ENCODE peak calls at places on chromosome 5, in eight cellular contexts. One of them, this sample, is unnamed.

GRCh38 chr5:111076076-111076475 is 4.6 kb downstream of the TSLP start:
- DNase-seq in cardiac fibroblast: peak; percentile 24
- DNase-seq in astrocyte of the spinal cord: no peak
- DNase-seq in upper lobe of right lung: no peak
- DNase-seq in PC-3: no peak
- DNase-seq in cardiac muscle cell: no peak
- DNase-seq in GM06990: no peak
- DNase-seq in HCT116: no peak
- DNase-seq in this sample: peak; percentile 24

GRCh38 chr5:29042152-29042551 is 2003.8 kb upstream of the CDH9 start:
- DNase-seq in cardiac fibroblast: no peak
- DNase-seq in PC-3: no peak
- DNase-seq in HCT116: no peak
- DNase-seq in astrocyte of the spinal cord: no peak
- DNase-seq in upper lobe of right lung: no peak
- DNase-seq in cardiac muscle cell: no peak
- DNase-seq in GM06990: no peak
- DNase-seq in this sample: no peak

GRCh38 chr5:178107889-178108288 is 5.4 kb upstream of the N4BP3 start:
- DNase-seq in cardiac fibroblast: no peak
- DNase-seq in HCT116: no peak
- DNase-seq in GM06990: no peak
- DNase-seq in cardiac muscle cell: peak; percentile 31
- DNase-seq in astrocyte of the spinal cord: no peak
- DNase-seq in upper lobe of right lung: no peak
- DNase-seq in PC-3: no peak
- DNase-seq in this sample: no peak

GRCh38 chr5:38830521-38831051 is 15.2 kb upstream of the OSMR start:
- DNase-seq in cardiac muscle cell: no peak
- DNase-seq in astrocyte of the spinal cord: no peak
- DNase-seq in HCT116: no peak
- DNase-seq in PC-3: peak; percentile 93
- DNase-seq in GM06990: no peak
- DNase-seq in upper lobe of right lung: no peak
- DNase-seq in cardiac fibroblast: peak; percentile 43
- DNase-seq in this sample: no peak

GRCh38 chr5:82346376-82347212 is 68.4 kb upstream of the RPS23 start:
- DNase-seq in cardiac muscle cell: no peak
- DNase-seq in GM06990: no peak
- DNase-seq in cardiac fibroblast: no peak
- DNase-seq in HCT116: no peak
- DNase-seq in astrocyte of the spinal cord: no peak
- DNase-seq in upper lobe of right lung: no peak
- DNase-seq in PC-3: no peak
- DNase-seq in this sample: no peak

GRCh38 chr5:68534131-68534940 is 318.8 kb downstream of the PIK3R1 start:
- DNase-seq in GM06990: no peak
- DNase-seq in PC-3: peak; percentile 33
- DNase-seq in HCT116: no peak
- DNase-seq in cardiac fibroblast: peak; percentile 78
- DNase-seq in upper lobe of right lung: no peak
- DNase-seq in astrocyte of the spinal cord: peak; percentile 51
- DNase-seq in cardiac muscle cell: no peak
- DNase-seq in this sample: peak; percentile 56

GRCh38 chr5:33233013-33233463 is 207.7 kb upstream of the TARS1 start:
- DNase-seq in astrocyte of the spinal cord: peak; percentile 55
- DNase-seq in cardiac muscle cell: no peak
- DNase-seq in PC-3: no peak
- DNase-seq in GM06990: no peak
- DNase-seq in HCT116: no peak
- DNase-seq in cardiac fibroblast: peak; percentile 35
- DNase-seq in upper lobe of right lung: no peak
- DNase-seq in this sample: no peak

GRCh38 chr5:1806199-1806598 is 5.0 kb downstream of the NDUFS6 start:
- DNase-seq in GM06990: no peak
- DNase-seq in cardiac fibroblast: no peak
- DNase-seq in cardiac muscle cell: no peak
- DNase-seq in HCT116: no peak
- DNase-seq in astrocyte of the spinal cord: no peak
- DNase-seq in PC-3: no peak
- DNase-seq in upper lobe of right lung: no peak
- DNase-seq in this sample: no peak

GRCh38 chr5:72184408-72184807 is 77.1 kb downstream of the MAP1B start:
- DNase-seq in cardiac muscle cell: no peak
- DNase-seq in GM06990: no peak
- DNase-seq in upper lobe of right lung: no peak
- DNase-seq in PC-3: no peak
- DNase-seq in cardiac fibroblast: no peak
- DNase-seq in HCT116: no peak
- DNase-seq in astrocyte of the spinal cord: no peak
- DNase-seq in this sample: no peak

GRCh38 chr5:34563951-34564705 is 92.0 kb upstream of the RAI14 start:
- DNase-seq in HCT116: no peak
- DNase-seq in cardiac fibroblast: peak; percentile 80
- DNase-seq in cardiac muscle cell: no peak
- DNase-seq in GM06990: no peak
- DNase-seq in astrocyte of the spinal cord: peak; percentile 71
- DNase-seq in upper lobe of right lung: no peak
- DNase-seq in PC-3: peak; percentile 16
- DNase-seq in this sample: no peak

GRCh38 chr5:76547242-76547890 is 75.8 kb downstream of the F2RL2 start:
- DNase-seq in GM06990: peak; percentile 55
- DNase-seq in HCT116: no peak
- DNase-seq in cardiac muscle cell: no peak
- DNase-seq in PC-3: no peak
- DNase-seq in cardiac fibroblast: no peak
- DNase-seq in upper lobe of right lung: no peak
- DNase-seq in astrocyte of the spinal cord: no peak
- DNase-seq in this sample: no peak

GRCh38 chr5:820245-820644 is 30.5 kb downstream of the ZDHHC11 start:
- DNase-seq in cardiac fibroblast: no peak
- DNase-seq in cardiac muscle cell: no peak
- DNase-seq in GM06990: no peak
- DNase-seq in PC-3: no peak
- DNase-seq in astrocyte of the spinal cord: no peak
- DNase-seq in upper lobe of right lung: no peak
- DNase-seq in HCT116: no peak
- DNase-seq in this sample: no peak

GRCh38 chr5:97111612-97112011 is 30.8 kb downstream of the LIX1 start:
- DNase-seq in cardiac muscle cell: no peak
- DNase-seq in astrocyte of the spinal cord: no peak
- DNase-seq in GM06990: no peak
- DNase-seq in upper lobe of right lung: no peak
- DNase-seq in PC-3: no peak
- DNase-seq in cardiac fibroblast: no peak
- DNase-seq in HCT116: no peak
- DNase-seq in this sample: no peak

GRCh38 chr5:92899611-92900010 is 681.4 kb downstream of the NR2F1-AS1 start:
- DNase-seq in upper lobe of right lung: no peak
- DNase-seq in astrocyte of the spinal cord: no peak
- DNase-seq in PC-3: no peak
- DNase-seq in HCT116: no peak
- DNase-seq in cardiac muscle cell: no peak
- DNase-seq in cardiac fibroblast: no peak
- DNase-seq in GM06990: no peak
- DNase-seq in this sample: no peak

GRCh38 chr5:142743677-142744441 is 26.3 kb upstream of the ARHGAP26 start:
- DNase-seq in PC-3: peak; percentile 40
- DNase-seq in GM06990: no peak
- DNase-seq in astrocyte of the spinal cord: peak; percentile 22
- DNase-seq in HCT116: no peak
- DNase-seq in upper lobe of right lung: no peak
- DNase-seq in cardiac muscle cell: no peak
- DNase-seq in cardiac fibroblast: peak; percentile 78
- DNase-seq in this sample: no peak

GRCh38 chr5:159899067-159900049 is 16.9 kb upstream of the ADRA1B start:
- DNase-seq in HCT116: no peak
- DNase-seq in cardiac muscle cell: no peak
- DNase-seq in astrocyte of the spinal cord: peak; percentile 67
- DNase-seq in PC-3: peak; percentile 87
- DNase-seq in cardiac fibroblast: peak; percentile 58
- DNase-seq in upper lobe of right lung: no peak
- DNase-seq in GM06990: no peak
- DNase-seq in this sample: peak; percentile 62

GRCh38 chr5:180866296-180866695 is 5.2 kb upstream of the ZFP62 start:
- DNase-seq in upper lobe of right lung: no peak
- DNase-seq in astrocyte of the spinal cord: no peak
- DNase-seq in HCT116: no peak
- DNase-seq in cardiac muscle cell: no peak
- DNase-seq in PC-3: no peak
- DNase-seq in GM06990: no peak
- DNase-seq in cardiac fibroblast: no peak
- DNase-seq in this sample: no peak

GRCh38 chr5:219492-219891 is 1.4 kb downstream of the SDHA start:
- DNase-seq in upper lobe of right lung: no peak
- DNase-seq in cardiac fibroblast: no peak
- DNase-seq in cardiac muscle cell: peak; percentile 26
- DNase-seq in astrocyte of the spinal cord: peak; percentile 47
- DNase-seq in GM06990: no peak
- DNase-seq in HCT116: no peak
- DNase-seq in PC-3: peak; percentile 45
- DNase-seq in this sample: no peak

GRCh38 chr5:145511351-145511750 is 323.8 kb downstream of the PRELID2 start:
- DNase-seq in PC-3: no peak
- DNase-seq in astrocyte of the spinal cord: no peak
- DNase-seq in cardiac muscle cell: no peak
- DNase-seq in HCT116: no peak
- DNase-seq in upper lobe of right lung: no peak
- DNase-seq in cardiac fibroblast: no peak
- DNase-seq in GM06990: no peak
- DNase-seq in this sample: no peak
- H3K4me3 ChIP-seq in PC-3: no peak overlapping the region
- H3K4me3 ChIP-seq in astrocyte of the spinal cord: no peak overlapping the region
- H3K4me3 ChIP-seq in cardiac muscle cell: no peak overlapping the region
- H3K4me3 ChIP-seq in HCT116: no peak overlapping the region
- H3K4me3 ChIP-seq in upper lobe of right lung: no peak overlapping the region
- H3K4me3 ChIP-seq in cardiac fibroblast: no peak overlapping the region
- H3K4me3 ChIP-seq in GM06990: no peak overlapping the region
- H3K4me3 ChIP-seq in this sample: no peak overlapping the region

GRCh38 chr5:113493446-113493845 is 5.2 kb upstream of the MCC start:
- DNase-seq in HCT116: no peak
- DNase-seq in upper lobe of right lung: no peak
- DNase-seq in GM06990: no peak
- DNase-seq in cardiac fibroblast: no peak
- DNase-seq in PC-3: no peak
- DNase-seq in cardiac muscle cell: no peak
- DNase-seq in astrocyte of the spinal cord: no peak
- DNase-seq in this sample: no peak

GRCh38 chr5:113490317-113490716 is 2.1 kb upstream of the MCC start:
- DNase-seq in PC-3: no peak
- DNase-seq in astrocyte of the spinal cord: no peak
- DNase-seq in cardiac muscle cell: no peak
- DNase-seq in cardiac fibroblast: no peak
- DNase-seq in GM06990: no peak
- DNase-seq in HCT116: no peak
- DNase-seq in upper lobe of right lung: no peak
- DNase-seq in this sample: no peak

GRCh38 chr5:113491022-113491421 is 2.8 kb upstream of the MCC start:
- DNase-seq in upper lobe of right lung: no peak
- DNase-seq in cardiac muscle cell: no peak
- DNase-seq in PC-3: no peak
- DNase-seq in GM06990: no peak
- DNase-seq in astrocyte of the spinal cord: no peak
- DNase-seq in cardiac fibroblast: no peak
- DNase-seq in HCT116: no peak
- DNase-seq in this sample: no peak

GRCh38 chr5:113495402-113495801 is 7.1 kb upstream of the MCC start:
- DNase-seq in PC-3: peak; percentile 57
- DNase-seq in HCT116: no peak
- DNase-seq in cardiac fibroblast: peak; percentile 36
- DNase-seq in upper lobe of right lung: no peak
- DNase-seq in GM06990: no peak
- DNase-seq in astrocyte of the spinal cord: peak; percentile 36
- DNase-seq in cardiac muscle cell: no peak
- DNase-seq in this sample: no peak
- TF ChIP-seq CTCF in PC-3: no peak
- TF ChIP-seq CTCF in HCT116: no peak
- TF ChIP-seq CTCF in cardiac fibroblast: no peak
- TF ChIP-seq CTCF in upper lobe of right lung: no peak
- TF ChIP-seq CTCF in GM06990: no peak
- TF ChIP-seq CTCF in astrocyte of the spinal cord: no peak
- TF ChIP-seq CTCF in cardiac muscle cell: no peak
- TF ChIP-seq CTCF in this sample: no peak

GRCh38 chr5:109413463-109413862 is 3.7 kb upstream of the PJA2 start:
- DNase-seq in PC-3: no peak
- DNase-seq in astrocyte of the spinal cord: peak; percentile 93
- DNase-seq in cardiac fibroblast: peak; percentile 48
- DNase-seq in HCT116: no peak
- DNase-seq in GM06990: no peak
- DNase-seq in cardiac muscle cell: peak; percentile 46
- DNase-seq in upper lobe of right lung: no peak
- DNase-seq in this sample: no peak
- H3K4me3 ChIP-seq in PC-3: no peak overlapping the region
- H3K4me3 ChIP-seq in astrocyte of the spinal cord: no peak overlapping the region
- H3K4me3 ChIP-seq in cardiac fibroblast: no peak overlapping the region
- H3K4me3 ChIP-seq in HCT116: no peak overlapping the region
- H3K4me3 ChIP-seq in GM06990: no peak overlapping the region
- H3K4me3 ChIP-seq in cardiac muscle cell: no peak overlapping the region
- H3K4me3 ChIP-seq in upper lobe of right lung: no peak overlapping the region
- H3K4me3 ChIP-seq in this sample: no peak overlapping the region

GRCh38 chr5:15384176-15384575 is 115.8 kb upstream of the FBXL7 start:
- DNase-seq in upper lobe of right lung: no peak
- DNase-seq in cardiac muscle cell: no peak
- DNase-seq in astrocyte of the spinal cord: no peak
- DNase-seq in GM06990: no peak
- DNase-seq in HCT116: no peak
- DNase-seq in PC-3: no peak
- DNase-seq in cardiac fibroblast: no peak
- DNase-seq in this sample: no peak

GRCh38 chr5:15384581-15384980 is 115.4 kb upstream of the FBXL7 start:
- DNase-seq in astrocyte of the spinal cord: no peak
- DNase-seq in cardiac fibroblast: no peak
- DNase-seq in cardiac muscle cell: no peak
- DNase-seq in upper lobe of right lung: no peak
- DNase-seq in HCT116: no peak
- DNase-seq in PC-3: no peak
- DNase-seq in GM06990: no peak
- DNase-seq in this sample: no peak

GRCh38 chr5:15383021-15383420 is 117.0 kb upstream of the FBXL7 start:
- DNase-seq in astrocyte of the spinal cord: no peak
- DNase-seq in GM06990: no peak
- DNase-seq in cardiac muscle cell: no peak
- DNase-seq in upper lobe of right lung: no peak
- DNase-seq in HCT116: no peak
- DNase-seq in cardiac fibroblast: no peak
- DNase-seq in PC-3: no peak
- DNase-seq in this sample: no peak

GRCh38 chr5:15385037-15385436 is 114.9 kb upstream of the FBXL7 start:
- DNase-seq in GM06990: no peak
- DNase-seq in cardiac muscle cell: no peak
- DNase-seq in upper lobe of right lung: no peak
- DNase-seq in HCT116: no peak
- DNase-seq in astrocyte of the spinal cord: no peak
- DNase-seq in cardiac fibroblast: no peak
- DNase-seq in PC-3: no peak
- DNase-seq in this sample: no peak

DNA sequence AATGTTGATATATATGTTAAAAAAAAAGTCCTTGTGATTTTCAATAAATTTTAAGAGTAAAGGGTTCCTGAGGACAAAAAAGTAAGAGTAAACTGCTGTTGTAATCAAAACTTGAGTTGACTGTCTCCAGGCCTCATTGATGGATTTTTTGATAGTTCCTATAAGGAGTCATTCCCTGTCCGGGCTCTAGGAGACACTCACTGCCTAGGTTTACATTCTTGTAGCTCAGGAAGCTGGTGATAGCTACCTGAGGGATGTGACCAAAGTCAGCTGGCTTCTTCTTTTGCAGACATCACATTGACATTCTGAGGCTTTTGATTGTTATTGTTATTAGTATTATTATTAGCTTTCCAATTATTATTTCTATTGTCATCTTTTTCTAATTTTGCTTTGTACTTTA is 116.5 kb upstream of the FBXL7 start:
- DNase-seq in GM06990: no peak
- DNase-seq in astrocyte of the spinal cord: peak; percentile 24
- DNase-seq in PC-3: peak; percentile 34
- DNase-seq in cardiac muscle cell: peak; percentile 13
- DNase-seq in HCT116: no peak
- DNase-seq in upper lobe of right lung: no peak
- DNase-seq in cardiac fibroblast: peak; percentile 28
- DNase-seq in this sample: no peak
- TF ChIP-seq CTCF in GM06990: peak; percentile 23
- TF ChIP-seq CTCF in astrocyte of the spinal cord: peak; percentile 59
- TF ChIP-seq CTCF in PC-3: peak; percentile 49
- TF ChIP-seq CTCF in cardiac muscle cell: peak; percentile 49
- TF ChIP-seq CTCF in HCT116: no peak
- TF ChIP-seq CTCF in upper lobe of right lung: peak; percentile 33
- TF ChIP-seq CTCF in cardiac fibroblast: peak; percentile 40
- TF ChIP-seq CTCF in this sample: peak; percentile 56